ENCODE peak calls at places on chromosomes 12 and 14, in five cellular contexts. B, A, K, D and E are unnamed samples.

GRCh38 chr14:73802431-73803188 is 49.0 kb upstream of the PTGR2 start:
- DNase-seq in B (no peak), A (no peak), K (no peak), D (no peak), E (peak; percentile 52)

GRCh38 chr14:50559990-50560928 is at the start of gene ATL1:
- DNase-seq in B (peak; percentile 89), A (no peak), K (peak; percentile 71), D (peak; percentile 86), E (no peak)

GRCh38 chr14:95685978-95686922 is at the start of gene TCL1B:
- DNase-seq in B (no peak), A (no peak), K (no peak), D (no peak), E (no peak)

GRCh38 chr14:59777006-59777579 is 93.5 kb downstream of the RTN1 start:
- DNase-seq in B (no peak), A (no peak), K (no peak), D (no peak), E (no peak)

GRCh38 chr12:57439762-57440266 is 5.2 kb downstream of the INHBC start:
- DNase-seq in B (no peak), A (no peak), K (no peak), D (no peak), E (no peak)

GRCh38 chr14:72000907-72001306 is 68.7 kb downstream of the RGS6 start:
- DNase-seq in B (no peak), A (no peak), K (no peak), D (no peak), E (no peak)

GRCh38 chr12:97877404-97877803 is 414.8 kb downstream of the RMST start:
- DNase-seq in B (no peak), A (no peak), K (no peak), D (no peak), E (no peak)

GRCh38 chr12:124778411-124778810 is 85.3 kb downstream of the SCARB1 start:
- DNase-seq in B (no peak), A (no peak), K (no peak), D (no peak), E (no peak)

GRCh38 chr12:76996983-76997382 is 68.4 kb downstream of the E2F7 start:
- DNase-seq in B (no peak), A (no peak), K (no peak), D (no peak), E (no peak)

GRCh38 chr14:92035890-92036289 is 4.0 kb downstream of the TRIP11 start:
- DNase-seq in B (no peak), A (no peak), K (no peak), D (no peak), E (no peak)

GRCh38 chr14:46734287-46734686 is 82.7 kb upstream of the RPL10L start:
- DNase-seq in B (no peak), A (no peak), K (no peak), D (no peak), E (no peak)

GRCh38 chr12:51905507-51906438 is 1.5 kb upstream of the ACVRL1 start:
- DNase-seq in B (peak; percentile 81), A (no peak), K (no peak), D (no peak), E (no peak)

GRCh38 chr14:73742520-73743238 is 28.5 kb upstream of the PNMA1 start:
- DNase-seq in B (no peak), A (no peak), K (no peak), D (no peak), E (no peak)

GRCh38 chr14:67480011-67480410 is 8.5 kb downstream of the TMEM229B start:
- DNase-seq in B (no peak), A (no peak), K (no peak), D (no peak), E (no peak)

GRCh38 chr12:619346-619745 is 43.9 kb downstream of the NINJ2 start:
- DNase-seq in B (no peak), A (no peak), K (no peak), D (no peak), E (no peak)

GRCh38 chr14:106436310-106436905 is 910.0 kb downstream of the TMEM121 start:
- DNase-seq in B (peak; percentile 69), A (no peak), K (no peak), D (peak; percentile 66), E (no peak)

GRCh38 chr14:95480109-95480886 is 36.2 kb downstream of the SYNE3 start:
- DNase-seq in B (peak; percentile 80), A (no peak), K (no peak), D (no peak), E (no peak)

GRCh38 chr14:61812347-61813100 is 50.3 kb downstream of the SNAPC1 start:
- DNase-seq in B (no peak), A (no peak), K (no peak), D (no peak), E (no peak)

GRCh38 chr12:2341871-2342270 is 289.1 kb downstream of the CACNA1C start:
- DNase-seq in B (no peak), A (no peak), K (no peak), D (no peak), E (no peak)

GRCh38 chr12:99005601-99006000 is 360.5 kb downstream of the APAF1 start:
- DNase-seq in B (no peak), A (no peak), K (no peak), D (no peak), E (no peak)

GRCh38 chr14:70972107-70972976 is 65.1 kb downstream of the PCNX1 start:
- DNase-seq in B (peak; percentile 85), A (peak; percentile 62), K (peak; percentile 42), D (peak; percentile 87), E (peak; percentile 22)

GRCh38 chr14:86038401-86038985 is 508.5 kb downstream of the FLRT2 start:
- DNase-seq in B (peak; percentile 53), A (no peak), K (no peak), D (peak; percentile 75), E (peak; percentile 14)

GRCh38 chr12:49951411-49952105 is 1.0 kb downstream of the AQP2 start:
- DNase-seq in B (peak; percentile 37), A (no peak), K (no peak), D (peak; percentile 56), E (no peak)

GRCh38 chr12:113805201-113805600 is 160.9 kb downstream of the RBM19 start:
- DNase-seq in B (peak; percentile 14), A (no peak), K (no peak), D (peak; percentile 54), E (no peak)

GRCh38 chr14:33062476-33062875 is 123.8 kb downstream of the NPAS3 start:
- DNase-seq in B (no peak), A (no peak), K (no peak), D (no peak), E (no peak)

GRCh38 chr12:39227218-39227617 is 215.7 kb downstream of the KIF21A start:
- DNase-seq in B (no peak), A (no peak), K (no peak), D (no peak), E (no peak)

GRCh38 chr12:78406213-78406612 is 458.4 kb upstream of the SYT1 start:
- DNase-seq in B (no peak), A (no peak), K (no peak), D (no peak), E (no peak)

GRCh38 chr12:109714141-109714912 is 702 bp downstream of the FAM222A start:
- DNase-seq in B (peak; percentile 69), A (no peak), K (no peak), D (peak; percentile 93), E (no peak)

GRCh38 chr14:23182372-23183014 is 967 bp downstream of the SLC7A8 start:
- DNase-seq in B (peak; percentile 66), A (no peak), K (no peak), D (peak; percentile 83), E (no peak)

GRCh38 chr14:72892103-72892878 is 1.6 kb downstream of the DPF3 start:
- DNase-seq in B (no peak), A (no peak), K (no peak), D (no peak), E (no peak)

GRCh38 chr12:100127766-100128508 is 14.7 kb downstream of the BLTP3B start:
- DNase-seq in B (no peak), A (no peak), K (no peak), D (no peak), E (no peak)

GRCh38 chr14:26594148-26594547 is 3.7 kb downstream of the NOVA1 start:
- DNase-seq in B (no peak), A (no peak), K (no peak), D (no peak), E (no peak)

GRCh38 chr14:79254069-79254775 is 957.1 kb downstream of the DIO2 start:
- DNase-seq in B (no peak), A (no peak), K (no peak), D (no peak), E (no peak)

GRCh38 chr12:132275110-132275531 is 54.3 kb downstream of the GALNT9 start:
- DNase-seq in B (peak; percentile 61), A (no peak), K (no peak), D (no peak), E (no peak)

GRCh38 chr14:64671591-64671990 is 32.6 kb upstream of the PLEKHG3 start:
- DNase-seq in B (no peak), A (peak; percentile 25), K (no peak), D (no peak), E (no peak)

GRCh38 chr12:94922561-94922960 is 80.9 kb downstream of the NDUFA12 start:
- DNase-seq in B (no peak), A (no peak), K (no peak), D (no peak), E (no peak)

GRCh38 chr14:37116933-37117844 is 55.2 kb downstream of the SLC25A21 start:
- DNase-seq in B (no peak), A (peak; percentile 59), K (no peak), D (no peak), E (peak; percentile 50)

GRCh38 chr14:60179296-60179924 is 14.2 kb upstream of the DHRS7 start:
- DNase-seq in B (no peak), A (no peak), K (no peak), D (no peak), E (peak; percentile 89)

GRCh38 chr12:8813963-8814362 is 8.5 kb upstream of the A2ML1 start:
- DNase-seq in B (no peak), A (no peak), K (no peak), D (no peak), E (no peak)
- H3K27ac ChIP-seq in B (no peak overlapping the region), A (no peak overlapping the region), K (no peak overlapping the region), D (no peak overlapping the region), E (no peak overlapping the region)

DNA sequence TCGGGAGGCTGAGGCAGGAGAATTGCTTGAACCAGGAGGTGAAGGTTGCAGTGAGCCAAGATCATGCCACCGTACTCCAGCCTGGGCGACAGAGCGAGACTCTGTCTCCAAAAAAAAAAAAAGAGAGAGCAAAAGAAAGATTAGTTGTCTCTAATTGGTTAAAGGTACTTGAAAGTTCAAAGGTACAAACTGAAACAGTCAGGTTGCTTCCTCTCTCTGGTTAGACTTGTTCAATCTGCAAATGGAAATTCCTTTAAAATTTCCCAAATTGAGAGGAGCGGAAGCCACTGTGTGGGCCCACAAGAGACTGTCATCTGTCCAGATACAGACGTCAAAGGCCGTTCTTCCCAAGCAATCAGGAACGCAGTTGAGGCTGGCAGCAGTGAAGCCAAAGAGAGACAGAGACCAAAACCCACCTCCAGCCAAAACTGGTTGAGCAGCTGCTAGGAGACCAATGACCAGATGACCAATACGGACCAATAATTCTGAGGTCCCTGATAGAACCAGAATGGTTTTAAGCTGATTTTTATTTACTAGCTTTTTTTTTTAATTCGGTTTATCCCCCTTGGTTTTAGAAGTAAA is 63.6 kb downstream of the GCH1 start:
- DNase-seq in B (no peak), A (no peak), K (no peak), D (no peak), E (no peak)
- H3K27ac ChIP-seq in B (no peak overlapping the region), A (no peak overlapping the region), K (no peak overlapping the region), D (no peak overlapping the region), E (no peak overlapping the region)

GRCh38 chr14:77593501-77593911 is 22.9 kb downstream of the SPTLC2 start:
- DNase-seq in B (no peak), A (no peak), K (no peak), D (no peak), E (no peak)
- H3K27ac ChIP-seq in B (no peak overlapping the region), A (no peak overlapping the region), K (peak overlapping the region; percentile 11), D (peak overlapping the region; percentile 88), E (peak overlapping the region; percentile 90)

GRCh38 chr12:111410229-111411186 is 4.8 kb downstream of the SH2B3 start:
- DNase-seq in B (no peak), A (no peak), K (no peak), D (peak; percentile 82), E (no peak)
- H3K27ac ChIP-seq in B (peak overlapping the region; percentile 38), A (peak overlapping the region; percentile 95), K (peak overlapping the region; percentile 39), D (peak overlapping the region; percentile 98), E (no peak overlapping the region)